ENCODE peak calls at places on chromosomes 2 and 18, in five cellular contexts. N is GM23248, K is hepatocyte, P is mammary epithelial cell, G is H1. S is an unnamed sample.

GRCh38 chr2:3563521-3563976 is 5.4 kb upstream of the RNASEH1 start:
- DNase-seq in P (no peak), G (no peak), N (no peak), K (no peak), S (no peak)

GRCh38 chr2:64225491-64225890 is 81.3 kb upstream of the PELI1 start:
- DNase-seq in P (peak; percentile 62), N (peak; percentile 53), G (no peak), K (no peak), S (no peak)

GRCh38 chr18:55390898-55391297 is 197.1 kb downstream of the TCF4 start:
- DNase-seq in K (no peak), G (no peak), P (no peak), N (no peak), S (no peak)

GRCh38 chr2:15145046-15145817 is 415.9 kb downstream of the NBAS start:
- DNase-seq in P (no peak), K (no peak), G (no peak), N (peak; percentile 11), S (no peak)

GRCh38 chr18:63150942-63151421 is 168.6 kb downstream of the BCL2 start:
- DNase-seq in G (no peak), K (no peak), P (no peak), N (no peak), S (no peak)

GRCh38 chr2:181786371-181787228 is 104.9 kb upstream of the ITPRID2 start:
- DNase-seq in P (no peak), N (no peak), G (no peak), K (no peak), S (no peak)

GRCh38 chr2:233867993-233868532 is at the start of gene MSL3B:
- DNase-seq in N (peak; percentile 79), K (peak; percentile 78), G (peak; percentile 70), P (peak; percentile 51), S (peak; percentile 70)

GRCh38 chr2:39164089-39164488 is 43.2 kb upstream of the SOS1 start:
- DNase-seq in G (no peak), P (no peak), N (peak; percentile 45), K (no peak), S (no peak)

GRCh38 chr2:196925445-196925767 is 1.1 kb downstream of the PGAP1 start:
- DNase-seq in K (peak; percentile 26), G (no peak), P (no peak), N (peak; percentile 44), S (peak; percentile 57)

GRCh38 chr2:159044804-159045286 is 76.4 kb downstream of the TANC1 start:
- DNase-seq in G (peak; percentile 43), K (no peak), N (peak; percentile 47), P (no peak), S (no peak)

GRCh38 chr2:118102433-118103082 is 14.3 kb downstream of the INSIG2 start:
- DNase-seq in N (peak; percentile 39), K (no peak), G (no peak), P (peak; percentile 63), S (no peak)

GRCh38 chr2:83364264-83364663 is 1094.8 kb downstream of the SUCLG1 start:
- DNase-seq in G (no peak), P (no peak), K (no peak), N (peak; percentile 64), S (no peak)

GRCh38 chr2:134790487-134790886 is 47.9 kb upstream of the ACMSD start:
- DNase-seq in K (no peak), N (no peak), G (no peak), P (no peak), S (no peak)

GRCh38 chr2:110674620-110675555 is 3.0 kb downstream of the BUB1 start:
- DNase-seq in G (no peak), N (peak; percentile 54), K (peak; percentile 60), P (peak; percentile 36), S (peak; percentile 62)

GRCh38 chr2:233836359-233836758 is 18.0 kb downstream of the HJURP start:
- DNase-seq in N (no peak), K (no peak), G (no peak), P (no peak), S (no peak)

GRCh38 chr2:119996148-119996547 is 16.7 kb upstream of the EPB41L5 start:
- DNase-seq in N (peak; percentile 2), P (no peak), K (no peak), G (no peak), S (peak; percentile 24)

GRCh38 chr18:23641143-23641720 is 21.5 kb downstream of the ANKRD29 start:
- DNase-seq in K (no peak), N (no peak), P (no peak), G (no peak), S (no peak)

GRCh38 chr2:54595999-54596903 is 127.2 kb upstream of the EML6 start:
- DNase-seq in N (no peak), G (no peak), P (no peak), K (no peak), S (no peak)

GRCh38 chr18:78526923-78527775 is 452.5 kb upstream of the SALL3 start:
- DNase-seq in K (no peak), P (no peak), N (no peak), G (no peak), S (no peak)

GRCh38 chr2:10057231-10058107 is 14.1 kb downstream of the KLF11 start:
- DNase-seq in N (peak; percentile 90), G (peak; percentile 85), P (peak; percentile 83), K (peak; percentile 82), S (peak; percentile 31)

GRCh38 chr2:12890481-12890980 is 173.8 kb downstream of the TRIB2 start:
- DNase-seq in G (no peak), P (no peak), N (no peak), K (no peak), S (no peak)

GRCh38 chr2:233088598-233089345 is 28.6 kb downstream of the INPP5D start:
- DNase-seq in K (no peak), G (no peak), P (no peak), N (no peak), S (no peak)

GRCh38 chr2:152558174-152559091 is 158.8 kb downstream of the PRPF40A start:
- DNase-seq in K (no peak), P (peak; percentile 65), N (peak; percentile 84), G (no peak), S (no peak)

DNA sequence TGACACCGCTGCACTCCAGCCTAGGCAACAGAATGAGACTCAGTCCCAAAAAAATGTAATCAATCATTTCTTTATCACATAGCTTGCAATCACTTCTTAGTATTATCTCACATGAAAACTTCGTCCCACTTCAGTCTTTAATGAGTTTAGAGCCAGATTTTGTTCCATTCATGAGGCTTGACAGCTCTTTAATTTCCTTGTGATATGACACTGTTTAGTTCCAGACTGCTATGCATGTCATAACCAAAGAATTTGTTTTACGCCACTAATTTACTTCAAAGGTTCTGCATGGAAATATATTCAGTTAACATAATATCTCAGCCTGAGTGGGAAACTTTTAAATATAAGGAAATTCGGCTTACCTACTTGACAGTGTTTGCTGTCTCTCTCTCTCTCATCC is 113.1 kb downstream of the ZNF532 start:
- DNase-seq in N (no peak), K (no peak), P (no peak), G (no peak), S (no peak)
- H3K4me2 ChIP-seq in N (no peak overlapping the region), K (no peak overlapping the region), P (no peak overlapping the region), G (no peak overlapping the region), S (no peak overlapping the region)

GRCh38 chr2:24861500-24861899 is 58.5 kb downstream of the ADCY3 start:
- DNase-seq in N (no peak), G (no peak), P (no peak), K (no peak), S (no peak)
- H3K36me3 ChIP-seq in N (no peaks in the 10 kb centered on the region), G (no peaks in the 10 kb centered on the region), P (no peaks in the 10 kb centered on the region), K (no peaks in the 10 kb centered on the region), S (no peaks in the 10 kb centered on the region)

GRCh38 chr2:11241804-11242203 is 86.5 kb downstream of the SLC66A3 start:
- DNase-seq in N (no peak), P (no peak), K (no peak), G (no peak), S (no peak)
- H2AFZ ChIP-seq in N (no peak overlapping the region), P (no peak overlapping the region), K (no peak overlapping the region), G (no peak overlapping the region), S (no peak overlapping the region)

GRCh38 chr2:230575640-230576324 is 136.9 kb upstream of the CAB39 start:
- DNase-seq in K (no peak), P (no peak), G (no peak), N (no peak), S (no peak)
- H3K4me2 ChIP-seq in K (no peak overlapping the region), P (no peak overlapping the region), G (no peak overlapping the region), N (no peak overlapping the region), S (no peak overlapping the region)

DNA sequence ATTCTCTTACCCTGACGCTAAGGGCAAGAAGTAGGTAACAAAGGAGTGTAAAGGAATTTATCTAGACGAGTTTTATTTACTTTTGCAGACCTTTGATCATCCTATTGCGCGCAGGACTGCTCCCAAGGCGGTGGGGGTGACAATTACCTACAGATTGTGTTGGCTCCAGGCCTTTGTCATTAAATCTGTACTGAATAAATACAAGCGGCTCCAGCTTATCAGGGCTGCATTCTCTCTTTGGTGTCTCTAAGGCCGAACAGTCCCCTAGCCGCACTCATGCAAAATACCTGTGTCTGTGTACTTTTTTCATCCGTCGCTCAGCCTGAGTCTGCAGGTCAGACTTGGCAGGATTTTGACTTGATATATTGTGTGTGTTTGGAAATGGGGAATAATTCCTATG is 57.9 kb upstream of the DYSF start:
- DNase-seq in G (no peak), N (no peak), K (no peak), P (no peak), S (no peak)
- H3K36me3 ChIP-seq in G (peaks cover 6% of the 10 kb centered on the region), N (peaks cover 52% of the 10 kb centered on the region), K (peaks cover 3% of the 10 kb centered on the region), P (peaks cover 24% of the 10 kb centered on the region), S (peaks cover 7% of the 10 kb centered on the region)

GRCh38 chr2:124693156-124693555 is 668.1 kb downstream of the CNTNAP5 start:
- DNase-seq in G (no peak), P (no peak), N (no peak), K (no peak), S (no peak)
- H2AFZ ChIP-seq in G (no peak overlapping the region), P (no peak overlapping the region), N (no peak overlapping the region), K (no peak overlapping the region), S (no peak overlapping the region)

GRCh38 chr2:52074139-52074719 is 1042.3 kb upstream of the NRXN1 start:
- DNase-seq in N (no peak), G (no peak), K (no peak), P (no peak), S (no peak)
- H3K4me2 ChIP-seq in N (no peak overlapping the region), G (no peak overlapping the region), K (no peak overlapping the region), P (no peak overlapping the region), S (no peak overlapping the region)

DNA sequence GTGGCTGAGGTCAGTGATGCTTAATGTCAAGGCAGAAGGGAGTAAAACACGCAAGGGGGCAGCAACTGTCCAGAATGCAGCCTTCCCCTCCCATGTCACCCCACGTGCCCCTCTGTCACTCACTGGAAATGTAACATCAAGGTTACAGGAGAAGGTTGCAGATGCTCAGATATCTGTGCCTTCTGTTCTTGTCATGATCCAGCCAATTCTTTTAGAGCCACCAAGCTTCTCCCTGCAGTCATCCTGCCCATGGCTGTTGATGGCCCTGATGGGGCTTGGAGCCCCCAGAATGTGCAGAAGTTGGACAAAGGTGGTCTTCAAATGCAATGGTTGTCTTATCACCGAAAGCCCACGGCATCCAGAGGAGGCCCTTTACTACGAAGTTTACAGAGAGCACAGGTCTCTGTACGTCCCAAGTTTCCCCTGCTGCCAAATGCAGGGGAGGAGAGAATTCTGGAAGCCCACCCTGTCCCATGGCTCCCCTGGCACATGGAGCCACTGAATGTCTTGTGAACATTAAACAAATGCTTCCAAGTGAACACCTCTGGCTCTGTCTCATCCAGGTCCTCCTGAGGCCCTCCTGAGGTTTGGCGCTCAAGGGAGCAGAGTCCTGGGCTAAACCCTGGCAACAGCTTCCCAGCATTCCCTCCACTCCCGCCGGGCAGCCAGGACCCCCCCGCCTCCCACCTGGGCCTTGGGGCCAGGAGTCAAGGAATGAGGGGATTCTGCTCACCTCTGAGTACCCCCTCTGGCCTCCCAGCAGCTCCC is 4.5 kb upstream of the GPR55 start:
- DNase-seq in P (no peak), G (no peak), K (no peak), N (no peak), S (no peak)
- H3K36me3 ChIP-seq in P (no peaks in the 10 kb centered on the region), G (no peaks in the 10 kb centered on the region), K (no peaks in the 10 kb centered on the region), N (no peaks in the 10 kb centered on the region), S (no peaks in the 10 kb centered on the region)

GRCh38 chr18:65753520-65753919 is 2.7 kb downstream of the CDH7 start:
- DNase-seq in P (no peak), K (peak; percentile 78), N (no peak), G (no peak), S (no peak)
- H2AFZ ChIP-seq in P (no peak overlapping the region), K (no peak overlapping the region), N (no peak overlapping the region), G (no peak overlapping the region), S (no peak overlapping the region)

S was measured in endothelial cell of umbilical vein.